ENCODE peak calls at places on chromosomes 16 and 17, in five cellular contexts. F is left ventricle myocardium inferior, H is Panc1, R is fibroblast of pulmonary artery, S is AG09309. C is an unnamed sample.

GRCh38 chr17:145671-146541 is 8.5 kb downstream of the SCGB1C2 start:
- DNase-seq in S (no peak), H (no peak), F (peak; percentile 12), R (no peak), C (peak; percentile 3)

GRCh38 chr16:2497116-2497630 is 16.6 kb upstream of the ATP6V0C start:
- DNase-seq in H (no peak), R (peak; percentile 16), F (peak; percentile 86), S (no peak), C (no peak)

GRCh38 chr17:76539631-76540271 is at the start of gene PRCD:
- DNase-seq in S (no peak), H (no peak), F (peak; percentile 17), R (no peak), C (no peak)

GRCh38 chr17:73765824-73766563 is 121.7 kb upstream of the SDK2 start:
- DNase-seq in S (no peak), R (no peak), F (peak; percentile 30), H (no peak), C (no peak)

GRCh38 chr17:17739388-17740066 is 58.3 kb downstream of the RAI1 start:
- DNase-seq in R (peak; percentile 43), H (no peak), S (no peak), F (no peak), C (no peak)

GRCh38 chr17:40461774-40462342 is 18.6 kb downstream of the IGFBP4 start:
- DNase-seq in H (no peak), F (no peak), S (no peak), R (no peak), C (no peak)

GRCh38 chr16:57859331-57859730 is 57.0 kb upstream of the KIFC3 start:
- DNase-seq in H (no peak), F (no peak), R (peak; percentile 62), S (no peak), C (peak; percentile 31)

GRCh38 chr17:74362811-74363498 is 1.3 kb upstream of the BTBD17 start:
- DNase-seq in R (no peak), F (no peak), H (no peak), S (no peak), C (no peak)

GRCh38 chr17:50909765-50910661 is 43.9 kb upstream of the TOB1 start:
- DNase-seq in S (no peak), H (no peak), R (no peak), F (no peak), C (no peak)

GRCh38 chr17:43530303-43531081 is 15.6 kb downstream of the ETV4 start:
- DNase-seq in R (peak; percentile 92), S (no peak), F (peak; percentile 63), H (no peak), C (peak; percentile 70)

GRCh38 chr16:60027351-60027750 is 1293.2 kb upstream of the GOT2 start:
- DNase-seq in H (no peak), F (no peak), S (no peak), R (no peak), C (no peak)

GRCh38 chr16:85151603-85152413 is 39.5 kb upstream of the CIBAR2 start:
- DNase-seq in F (peak; percentile 83), S (no peak), R (peak; percentile 80), H (no peak), C (no peak)

GRCh38 chr16:49575352-49576172 is 202.0 kb downstream of the C16orf78 start:
- DNase-seq in R (no peak), H (no peak), F (peak; percentile 48), S (no peak), C (no peak)

GRCh38 chr16:57788951-57789350 is 13.3 kb downstream of the KIFC3 start:
- DNase-seq in S (no peak), H (no peak), R (no peak), F (no peak), C (no peak)

GRCh38 chr16:86503830-86504229 is 6.5 kb upstream of the FOXF1 start:
- DNase-seq in S (no peak), F (no peak), H (no peak), R (no peak), C (no peak)

GRCh38 chr17:69524854-69525253 is 110.4 kb downstream of the MAP2K6 start:
- DNase-seq in S (no peak), R (peak; percentile 9), H (no peak), F (no peak), C (no peak)

GRCh38 chr17:52678211-52678610 is 519.7 kb upstream of the CA10 start:
- DNase-seq in H (no peak), S (no peak), F (no peak), R (no peak), C (no peak)

GRCh38 chr17:74439691-74440567 is 8.0 kb downstream of the GPRC5C start:
- DNase-seq in F (no peak), S (no peak), R (no peak), H (no peak), C (no peak)

GRCh38 chr17:21119247-21119944 is 7.4 kb upstream of the DHRS7B start:
- DNase-seq in F (peak; percentile 53), H (peak; percentile 42), R (peak; percentile 76), S (no peak), C (peak; percentile 71)

GRCh38 chr17:67385122-67385988 is 8.3 kb downstream of the PITPNC1 start:
- DNase-seq in S (no peak), H (no peak), F (no peak), R (no peak), C (no peak)

GRCh38 chr16:72012607-72013006 is 4.1 kb downstream of the DHODH start:
- DNase-seq in F (no peak), H (no peak), R (no peak), S (no peak), C (no peak)

GRCh38 chr16:155031-155398 is 2.6 kb downstream of the HBZ start:
- DNase-seq in H (no peak), R (no peak), F (no peak), S (no peak), C (no peak)

GRCh38 chr16:7590934-7591333 is 258.3 kb downstream of the RBFOX1 start:
- DNase-seq in S (no peak), H (no peak), F (no peak), R (no peak), C (no peak)

GRCh38 chr16:86062271-86062965 is 163.5 kb downstream of the IRF8 start:
- DNase-seq in H (no peak), R (no peak), F (no peak), S (no peak), C (no peak)

GRCh38 chr17:48484256-48484655 is 46.6 kb downstream of the HOXB1 start:
- DNase-seq in R (no peak), H (no peak), S (no peak), F (no peak), C (no peak)

GRCh38 chr16:66007717-66008116 is 358.8 kb upstream of the CDH5 start:
- DNase-seq in R (peak; percentile 59), F (no peak), H (no peak), S (peak; percentile 67), C (no peak)

GRCh38 chr17:54754560-54754959 is 146.1 kb upstream of the TOM1L1 start:
- DNase-seq in F (no peak), S (no peak), H (no peak), R (no peak), C (peak; percentile 30)

GRCh38 chr17:34361478-34362061 is 1.5 kb downstream of the CCL1 start:
- DNase-seq in S (peak; percentile 68), F (peak; percentile 89), R (peak; percentile 96), H (peak; percentile 78), C (peak; percentile 97)

GRCh38 chr17:63694974-63695773 is 4.8 kb downstream of the LIMD2 start:
- DNase-seq in F (no peak), S (no peak), R (no peak), H (no peak), C (no peak)

GRCh38 chr16:9840761-9841665 is 341.2 kb downstream of the GRIN2A start:
- DNase-seq in H (no peak), F (no peak), R (no peak), S (no peak), C (no peak)

GRCh38 chr17:43898446-43898845 is 8.9 kb downstream of the MPP2 start:
- DNase-seq in F (no peak), S (no peak), H (no peak), R (no peak), C (no peak)

GRCh38 chr17:36657763-36658490 is 56.5 kb downstream of the MRM1 start:
- DNase-seq in R (peak; percentile 10), F (no peak), S (no peak), H (no peak), C (peak; percentile 26)
- TF ChIP-seq CTCF in R (peak; percentile 32), F (no peak), S (peak; percentile 2), H (no peak), C (no peak)

GRCh38 chr17:57781386-57782050 is 36.4 kb upstream of the CCDC182 start:
- DNase-seq in F (no peak), H (no peak), S (no peak), R (peak; percentile 3), C (no peak)
- TF ChIP-seq CTCF in F (no peak), H (no peak), S (no peak), R (no peak), C (no peak)

DNA sequence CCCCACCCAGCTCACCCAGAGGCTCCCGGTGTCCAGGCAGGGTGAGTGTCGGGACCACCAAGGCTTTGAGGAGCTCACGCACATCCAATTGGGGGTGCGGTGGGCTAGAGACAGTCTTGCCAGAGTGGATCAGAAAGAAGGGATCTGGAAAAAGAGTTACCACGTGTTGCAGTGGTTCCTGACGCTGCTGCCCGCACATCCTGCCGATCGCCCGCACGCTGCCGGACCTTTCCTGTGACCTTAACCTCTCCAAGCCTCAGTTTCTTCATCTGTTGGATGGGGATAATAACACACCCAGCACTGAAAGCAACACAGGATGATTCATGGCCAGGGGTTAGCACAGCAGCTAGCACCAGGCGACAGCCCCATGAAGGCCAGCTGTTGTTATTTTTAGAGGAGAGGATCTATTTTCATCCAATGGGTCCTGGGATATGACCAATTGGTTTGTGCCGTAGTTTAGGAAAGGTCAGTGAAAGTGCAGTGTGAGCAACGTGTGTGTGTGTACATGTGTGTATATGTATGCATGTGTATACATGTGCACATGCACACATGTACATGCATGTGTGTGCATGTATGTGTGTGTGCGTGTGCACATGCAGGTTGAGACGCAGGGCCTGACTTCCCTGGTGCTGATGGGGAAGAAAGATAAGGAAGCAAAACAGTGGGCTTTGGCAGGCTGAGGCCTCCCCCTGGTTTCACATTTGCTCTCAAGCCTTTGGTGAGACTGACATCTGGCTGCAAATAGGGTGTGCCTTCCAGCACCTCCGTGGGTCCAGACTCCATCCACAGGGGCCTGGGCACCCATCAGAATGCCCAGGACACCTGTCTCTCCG is 2.6 kb downstream of the ITGAX start:
- DNase-seq in F (no peak), R (no peak), S (no peak), H (no peak), C (no peak)
- TF ChIP-seq CTCF in F (no peak), R (no peak), S (no peak), H (no peak), C (no peak)

DNA sequence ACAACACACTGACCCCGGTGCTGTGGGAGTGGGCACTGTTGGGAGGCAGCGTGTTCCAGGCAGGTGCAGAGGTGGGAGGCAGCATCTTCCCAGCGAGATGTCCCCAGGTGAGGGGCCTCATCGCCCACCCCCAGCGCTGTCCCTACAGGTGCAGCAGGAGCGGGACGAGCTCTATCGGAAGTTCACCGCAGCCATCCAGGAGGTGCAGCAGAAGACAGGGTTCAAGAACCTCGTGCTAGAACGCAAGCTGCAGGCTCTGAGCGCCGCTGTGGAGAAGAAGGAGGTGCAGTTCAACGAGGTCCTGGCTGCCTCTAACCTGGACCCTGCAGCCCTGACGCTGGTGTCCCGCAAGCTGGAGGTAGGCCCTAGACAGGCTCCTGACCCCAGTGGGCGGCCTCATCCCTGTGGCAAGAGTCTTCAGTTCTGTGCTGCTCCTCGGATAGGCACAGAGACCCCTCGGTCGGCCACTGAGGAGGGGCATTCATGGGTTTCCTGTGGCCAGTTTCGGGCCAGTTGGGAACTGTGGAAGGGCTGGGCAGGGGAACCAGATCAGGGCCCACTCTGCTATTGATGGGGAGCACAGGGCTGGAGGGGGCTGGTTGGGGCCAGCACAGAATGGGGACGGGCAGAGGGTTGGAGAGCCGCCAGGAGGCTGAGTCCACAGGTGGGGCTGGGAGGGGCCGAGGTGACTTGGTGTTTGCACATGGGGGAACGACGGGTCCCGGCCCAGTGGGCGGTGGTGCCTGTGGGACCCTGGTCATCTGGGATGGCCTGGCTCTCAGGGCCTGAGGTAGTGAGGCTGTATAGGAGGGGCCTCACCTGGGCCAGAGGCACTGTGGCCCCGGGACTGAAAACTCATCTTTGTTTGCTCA is 21.1 kb upstream of the DBNDD1 start:
- DNase-seq in F (no peak), R (no peak), H (no peak), S (no peak), C (no peak)
- TF ChIP-seq CTCF in F (no peak), R (no peak), H (no peak), S (no peak), C (no peak)